ENCODE peak calls at places on chromosomes 4 and X, in nine cellular contexts. One of them, this sample, is unnamed.

GRCh38 chr4:5511791-5512190 is 196.6 kb downstream of the EVC2 start:
- DNase-seq in heart right ventricle: no peak
- DNase-seq in H54: no peak
- DNase-seq in fibroblast of lung: peak
- DNase-seq in NCI-H1694 treated with DMSO at 0.1 percent for 48 hours: no peak
- DNase-seq in stimulated activated CD4-positive, alpha-beta T cell treated with anti-CD3 and anti-CD28 coated beads, Interleukin-15, amount 100 ng/mL, for 1 hour: no peak
- DNase-seq in GM10248: no peak
- DNase-seq in endothelial cell of umbilical vein: no peak
- DNase-seq in memory B cell: no peak
- DNase-seq in this sample: no peak

GRCh38 chr4:185016946-185017797 is 1.1 kb upstream of the HELT start:
- DNase-seq in H54: no peak
- DNase-seq in stimulated activated CD4-positive, alpha-beta T cell treated with anti-CD3 and anti-CD28 coated beads, Interleukin-15, amount 100 ng/mL, for 1 hour: no peak
- DNase-seq in heart right ventricle: no peak
- DNase-seq in GM10248: no peak
- DNase-seq in NCI-H1694 treated with DMSO at 0.1 percent for 48 hours: no peak
- DNase-seq in fibroblast of lung: peak
- DNase-seq in endothelial cell of umbilical vein: no peak
- DNase-seq in memory B cell: no peak
- DNase-seq in this sample: no peak

GRCh38 chrX:154320406-154320805 is 24.8 kb downstream of the TKTL1 start:
- DNase-seq in memory B cell: no peak
- DNase-seq in fibroblast of lung: no peak
- DNase-seq in endothelial cell of umbilical vein: no peak
- DNase-seq in H54: no peak
- DNase-seq in GM10248: no peak
- DNase-seq in stimulated activated CD4-positive, alpha-beta T cell treated with anti-CD3 and anti-CD28 coated beads, Interleukin-15, amount 100 ng/mL, for 1 hour: no peak
- DNase-seq in heart right ventricle: no peak
- DNase-seq in NCI-H1694 treated with DMSO at 0.1 percent for 48 hours: no peak
- DNase-seq in this sample: no peak

GRCh38 chr4:82524570-82525152 is 37.1 kb downstream of the TMEM150C start:
- DNase-seq in stimulated activated CD4-positive, alpha-beta T cell treated with anti-CD3 and anti-CD28 coated beads, Interleukin-15, amount 100 ng/mL, for 1 hour: no peak
- DNase-seq in H54: no peak
- DNase-seq in heart right ventricle: no peak
- DNase-seq in memory B cell: no peak
- DNase-seq in endothelial cell of umbilical vein: no peak
- DNase-seq in NCI-H1694 treated with DMSO at 0.1 percent for 48 hours: no peak
- DNase-seq in GM10248: no peak
- DNase-seq in fibroblast of lung: no peak
- DNase-seq in this sample: no peak

GRCh38 chr4:110629780-110630500 is 7.1 kb upstream of the PITX2 start:
- DNase-seq in memory B cell: no peak
- DNase-seq in endothelial cell of umbilical vein: no peak
- DNase-seq in heart right ventricle: no peak
- DNase-seq in GM10248: no peak
- DNase-seq in NCI-H1694 treated with DMSO at 0.1 percent for 48 hours: no peak
- DNase-seq in stimulated activated CD4-positive, alpha-beta T cell treated with anti-CD3 and anti-CD28 coated beads, Interleukin-15, amount 100 ng/mL, for 1 hour: no peak
- DNase-seq in fibroblast of lung: no peak
- DNase-seq in H54: no peak
- DNase-seq in this sample: no peak

GRCh38 chrX:121172703-121173102 is 125.3 kb downstream of the GLUD2 start:
- DNase-seq in heart right ventricle: no peak
- DNase-seq in GM10248: no peak
- DNase-seq in stimulated activated CD4-positive, alpha-beta T cell treated with anti-CD3 and anti-CD28 coated beads, Interleukin-15, amount 100 ng/mL, for 1 hour: no peak
- DNase-seq in H54: no peak
- DNase-seq in NCI-H1694 treated with DMSO at 0.1 percent for 48 hours: no peak
- DNase-seq in fibroblast of lung: no peak
- DNase-seq in endothelial cell of umbilical vein: no peak
- DNase-seq in memory B cell: no peak
- DNase-seq in this sample: no peak

GRCh38 chrX:136193771-136194170 is 46.4 kb downstream of the FHL1 start:
- DNase-seq in NCI-H1694 treated with DMSO at 0.1 percent for 48 hours: no peak
- DNase-seq in memory B cell: no peak
- DNase-seq in heart right ventricle: no peak
- DNase-seq in GM10248: no peak
- DNase-seq in endothelial cell of umbilical vein: no peak
- DNase-seq in fibroblast of lung: no peak
- DNase-seq in H54: no peak
- DNase-seq in stimulated activated CD4-positive, alpha-beta T cell treated with anti-CD3 and anti-CD28 coated beads, Interleukin-15, amount 100 ng/mL, for 1 hour: no peak
- DNase-seq in this sample: no peak

GRCh38 chr4:8079031-8079885 is 79.4 kb downstream of the ABLIM2 start:
- DNase-seq in fibroblast of lung: no peak
- DNase-seq in memory B cell: no peak
- DNase-seq in stimulated activated CD4-positive, alpha-beta T cell treated with anti-CD3 and anti-CD28 coated beads, Interleukin-15, amount 100 ng/mL, for 1 hour: no peak
- DNase-seq in GM10248: no peak
- DNase-seq in endothelial cell of umbilical vein: peak
- DNase-seq in H54: no peak
- DNase-seq in NCI-H1694 treated with DMSO at 0.1 percent for 48 hours: no peak
- DNase-seq in heart right ventricle: no peak
- DNase-seq in this sample: no peak

GRCh38 chrX:47649781-47650163 is 591 bp downstream of the ELK1 start:
- DNase-seq in GM10248: no peak
- DNase-seq in H54: no peak
- DNase-seq in heart right ventricle: no peak
- DNase-seq in memory B cell: no peak
- DNase-seq in endothelial cell of umbilical vein: no peak
- DNase-seq in stimulated activated CD4-positive, alpha-beta T cell treated with anti-CD3 and anti-CD28 coated beads, Interleukin-15, amount 100 ng/mL, for 1 hour: no peak
- DNase-seq in NCI-H1694 treated with DMSO at 0.1 percent for 48 hours: no peak
- DNase-seq in fibroblast of lung: no peak
- DNase-seq in this sample: no peak

GRCh38 chrX:5113128-5113527 is 1115.5 kb downstream of the NLGN4X start:
- DNase-seq in fibroblast of lung: no peak
- DNase-seq in GM10248: peak
- DNase-seq in heart right ventricle: no peak
- DNase-seq in endothelial cell of umbilical vein: no peak
- DNase-seq in stimulated activated CD4-positive, alpha-beta T cell treated with anti-CD3 and anti-CD28 coated beads, Interleukin-15, amount 100 ng/mL, for 1 hour: no peak
- DNase-seq in H54: no peak
- DNase-seq in NCI-H1694 treated with DMSO at 0.1 percent for 48 hours: no peak
- DNase-seq in memory B cell: no peak
- DNase-seq in this sample: no peak

GRCh38 chr4:87973283-87974169 is 2.0 kb upstream of the SPP1 start:
- DNase-seq in fibroblast of lung: peak
- DNase-seq in NCI-H1694 treated with DMSO at 0.1 percent for 48 hours: peak
- DNase-seq in H54: no peak
- DNase-seq in heart right ventricle: peak
- DNase-seq in endothelial cell of umbilical vein: peak
- DNase-seq in GM10248: peak
- DNase-seq in memory B cell: no peak
- DNase-seq in stimulated activated CD4-positive, alpha-beta T cell treated with anti-CD3 and anti-CD28 coated beads, Interleukin-15, amount 100 ng/mL, for 1 hour: no peak
- DNase-seq in this sample: no peak

GRCh38 chrX:110081740-110082139 is 78.8 kb downstream of the TMEM164 start:
- DNase-seq in endothelial cell of umbilical vein: peak
- DNase-seq in GM10248: no peak
- DNase-seq in memory B cell: no peak
- DNase-seq in H54: peak
- DNase-seq in heart right ventricle: peak
- DNase-seq in stimulated activated CD4-positive, alpha-beta T cell treated with anti-CD3 and anti-CD28 coated beads, Interleukin-15, amount 100 ng/mL, for 1 hour: no peak
- DNase-seq in NCI-H1694 treated with DMSO at 0.1 percent for 48 hours: peak
- DNase-seq in fibroblast of lung: peak
- DNase-seq in this sample: no peak

GRCh38 chr4:2789801-2790582 is 2.9 kb upstream of the SH3BP2 start:
- DNase-seq in stimulated activated CD4-positive, alpha-beta T cell treated with anti-CD3 and anti-CD28 coated beads, Interleukin-15, amount 100 ng/mL, for 1 hour: no peak
- DNase-seq in NCI-H1694 treated with DMSO at 0.1 percent for 48 hours: no peak
- DNase-seq in GM10248: no peak
- DNase-seq in fibroblast of lung: no peak
- DNase-seq in H54: no peak
- DNase-seq in memory B cell: no peak
- DNase-seq in endothelial cell of umbilical vein: no peak
- DNase-seq in heart right ventricle: no peak
- DNase-seq in this sample: no peak

GRCh38 chr4:632391-632790 is 7.0 kb downstream of the PDE6B start:
- DNase-seq in fibroblast of lung: no peak
- DNase-seq in endothelial cell of umbilical vein: no peak
- DNase-seq in memory B cell: no peak
- DNase-seq in GM10248: no peak
- DNase-seq in NCI-H1694 treated with DMSO at 0.1 percent for 48 hours: no peak
- DNase-seq in H54: no peak
- DNase-seq in stimulated activated CD4-positive, alpha-beta T cell treated with anti-CD3 and anti-CD28 coated beads, Interleukin-15, amount 100 ng/mL, for 1 hour: no peak
- DNase-seq in heart right ventricle: no peak
- DNase-seq in this sample: no peak

GRCh38 chrX:146224442-146224841 is 406.8 kb downstream of the SLITRK2 start:
- DNase-seq in H54: no peak
- DNase-seq in GM10248: no peak
- DNase-seq in memory B cell: no peak
- DNase-seq in NCI-H1694 treated with DMSO at 0.1 percent for 48 hours: peak
- DNase-seq in endothelial cell of umbilical vein: no peak
- DNase-seq in stimulated activated CD4-positive, alpha-beta T cell treated with anti-CD3 and anti-CD28 coated beads, Interleukin-15, amount 100 ng/mL, for 1 hour: no peak
- DNase-seq in fibroblast of lung: no peak
- DNase-seq in heart right ventricle: no peak
- DNase-seq in this sample: no peak

GRCh38 chrX:2664497-2664896 is 26.6 kb upstream of the CD99 start:
- DNase-seq in H54: no peak
- DNase-seq in GM10248: no peak
- DNase-seq in NCI-H1694 treated with DMSO at 0.1 percent for 48 hours: no peak
- DNase-seq in fibroblast of lung: peak
- DNase-seq in stimulated activated CD4-positive, alpha-beta T cell treated with anti-CD3 and anti-CD28 coated beads, Interleukin-15, amount 100 ng/mL, for 1 hour: no peak
- DNase-seq in memory B cell: no peak
- DNase-seq in heart right ventricle: peak
- DNase-seq in endothelial cell of umbilical vein: no peak
- DNase-seq in this sample: no peak

GRCh38 chr4:123449362-123449761 is 52.8 kb downstream of the SPRY1 start:
- DNase-seq in memory B cell: no peak
- DNase-seq in stimulated activated CD4-positive, alpha-beta T cell treated with anti-CD3 and anti-CD28 coated beads, Interleukin-15, amount 100 ng/mL, for 1 hour: no peak
- DNase-seq in GM10248: no peak
- DNase-seq in H54: no peak
- DNase-seq in heart right ventricle: no peak
- DNase-seq in fibroblast of lung: no peak
- DNase-seq in endothelial cell of umbilical vein: no peak
- DNase-seq in NCI-H1694 treated with DMSO at 0.1 percent for 48 hours: no peak
- DNase-seq in this sample: no peak

GRCh38 chr4:94463771-94464170 is 12.0 kb downstream of the PDLIM5 start:
- DNase-seq in endothelial cell of umbilical vein: no peak
- DNase-seq in NCI-H1694 treated with DMSO at 0.1 percent for 48 hours: no peak
- DNase-seq in stimulated activated CD4-positive, alpha-beta T cell treated with anti-CD3 and anti-CD28 coated beads, Interleukin-15, amount 100 ng/mL, for 1 hour: no peak
- DNase-seq in heart right ventricle: no peak
- DNase-seq in GM10248: no peak
- DNase-seq in fibroblast of lung: no peak
- DNase-seq in memory B cell: no peak
- DNase-seq in H54: no peak
- DNase-seq in this sample: no peak

GRCh38 chr4:97498875-97499274 is 644.4 kb downstream of the STPG2 start:
- DNase-seq in stimulated activated CD4-positive, alpha-beta T cell treated with anti-CD3 and anti-CD28 coated beads, Interleukin-15, amount 100 ng/mL, for 1 hour: no peak
- DNase-seq in GM10248: no peak
- DNase-seq in memory B cell: no peak
- DNase-seq in NCI-H1694 treated with DMSO at 0.1 percent for 48 hours: no peak
- DNase-seq in endothelial cell of umbilical vein: no peak
- DNase-seq in H54: peak
- DNase-seq in heart right ventricle: no peak
- DNase-seq in fibroblast of lung: no peak
- DNase-seq in this sample: no peak